ENCODE peak calls at places on chromosomes 12 and 14, in ten cellular contexts. One of them, this sample, is unnamed.
A peak's percentile ranks its signal among the peaks of the same experiment; 100 is the strongest.

GRCh38 chr14:79293482-79293881 is 917.8 kb downstream of the DIO2 start:
- DNase-seq in NCI-H345: no peak
- DNase-seq in kidney epithelial cell: no peak
- DNase-seq in Caki2: no peak
- DNase-seq in GM13977: no peak
- DNase-seq in left ventricle myocardium inferior: no peak
- DNase-seq in NCI-H2081: no peak
- DNase-seq in hypothalamus: no peak
- DNase-seq in neuronal stem cell: no peak
- DNase-seq in lung microvascular endothelial cell: no peak
- DNase-seq in this sample: no peak

GRCh38 chr12:111034911-111035577 is 114.7 kb upstream of the MYL2 start:
- DNase-seq in kidney epithelial cell: no peak
- DNase-seq in lung microvascular endothelial cell: no peak
- DNase-seq in GM13977: no peak
- DNase-seq in NCI-H2081: no peak
- DNase-seq in Caki2: no peak
- DNase-seq in left ventricle myocardium inferior: no peak
- DNase-seq in hypothalamus: no peak
- DNase-seq in neuronal stem cell: peak; percentile 39
- DNase-seq in NCI-H345: peak; percentile 5
- DNase-seq in this sample: no peak

GRCh38 chr14:105531088-105531957 is 4.9 kb downstream of the TMEM121 start:
- DNase-seq in kidney epithelial cell: no peak
- DNase-seq in lung microvascular endothelial cell: no peak
- DNase-seq in hypothalamus: no peak
- DNase-seq in Caki2: no peak
- DNase-seq in NCI-H2081: no peak
- DNase-seq in NCI-H345: no peak
- DNase-seq in GM13977: no peak
- DNase-seq in neuronal stem cell: no peak
- DNase-seq in left ventricle myocardium inferior: no peak
- DNase-seq in this sample: no peak

GRCh38 chr12:27781680-27782079 is 1.6 kb upstream of the MANSC4 start:
- DNase-seq in NCI-H2081: no peak
- DNase-seq in hypothalamus: no peak
- DNase-seq in NCI-H345: no peak
- DNase-seq in kidney epithelial cell: no peak
- DNase-seq in GM13977: no peak
- DNase-seq in Caki2: no peak
- DNase-seq in neuronal stem cell: no peak
- DNase-seq in left ventricle myocardium inferior: no peak
- DNase-seq in lung microvascular endothelial cell: no peak
- DNase-seq in this sample: no peak

GRCh38 chr14:99753225-99754140 is 39.7 kb upstream of the EML1 start:
- DNase-seq in left ventricle myocardium inferior: no peak
- DNase-seq in GM13977: no peak
- DNase-seq in Caki2: no peak
- DNase-seq in kidney epithelial cell: no peak
- DNase-seq in NCI-H345: no peak
- DNase-seq in lung microvascular endothelial cell: peak; percentile 41
- DNase-seq in NCI-H2081: no peak
- DNase-seq in neuronal stem cell: no peak
- DNase-seq in hypothalamus: no peak
- DNase-seq in this sample: no peak

GRCh38 chr12:95694148-95694547 is 96.4 kb downstream of the NTN4 start:
- DNase-seq in left ventricle myocardium inferior: peak; percentile 41
- DNase-seq in GM13977: no peak
- DNase-seq in hypothalamus: no peak
- DNase-seq in lung microvascular endothelial cell: no peak
- DNase-seq in kidney epithelial cell: no peak
- DNase-seq in NCI-H2081: no peak
- DNase-seq in Caki2: no peak
- DNase-seq in neuronal stem cell: peak; percentile 5
- DNase-seq in NCI-H345: no peak
- DNase-seq in this sample: peak; percentile 36

GRCh38 chr12:122944588-122944987 is 21.7 kb downstream of the ABCB9 start:
- DNase-seq in NCI-H2081: no peak
- DNase-seq in GM13977: no peak
- DNase-seq in neuronal stem cell: no peak
- DNase-seq in NCI-H345: no peak
- DNase-seq in lung microvascular endothelial cell: peak; percentile 36
- DNase-seq in Caki2: peak; percentile 74
- DNase-seq in kidney epithelial cell: peak; percentile 53
- DNase-seq in hypothalamus: peak; percentile 37
- DNase-seq in left ventricle myocardium inferior: no peak
- DNase-seq in this sample: peak; percentile 83

GRCh38 chr14:103641181-103641580 is 12.2 kb downstream of the KLC1 start:
- DNase-seq in NCI-H345: no peak
- DNase-seq in neuronal stem cell: no peak
- DNase-seq in hypothalamus: no peak
- DNase-seq in left ventricle myocardium inferior: no peak
- DNase-seq in lung microvascular endothelial cell: peak; percentile 29
- DNase-seq in NCI-H2081: no peak
- DNase-seq in kidney epithelial cell: peak; percentile 49
- DNase-seq in Caki2: peak; percentile 26
- DNase-seq in GM13977: no peak
- DNase-seq in this sample: no peak

GRCh38 chr14:68285421-68286179 is 466.0 kb downstream of the RAD51B start:
- DNase-seq in Caki2: no peak
- DNase-seq in GM13977: no peak
- DNase-seq in left ventricle myocardium inferior: no peak
- DNase-seq in NCI-H2081: no peak
- DNase-seq in hypothalamus: no peak
- DNase-seq in kidney epithelial cell: no peak
- DNase-seq in NCI-H345: no peak
- DNase-seq in neuronal stem cell: no peak
- DNase-seq in lung microvascular endothelial cell: no peak
- DNase-seq in this sample: no peak

GRCh38 chr12:18281941-18282340 is 20.6 kb downstream of the PIK3C2G start:
- DNase-seq in kidney epithelial cell: no peak
- DNase-seq in left ventricle myocardium inferior: no peak
- DNase-seq in NCI-H345: no peak
- DNase-seq in neuronal stem cell: no peak
- DNase-seq in lung microvascular endothelial cell: no peak
- DNase-seq in NCI-H2081: no peak
- DNase-seq in hypothalamus: no peak
- DNase-seq in GM13977: no peak
- DNase-seq in Caki2: no peak
- DNase-seq in this sample: no peak

GRCh38 chr12:64352181-64352580 is 38.4 kb downstream of the C12orf56 start:
- DNase-seq in kidney epithelial cell: no peak
- DNase-seq in NCI-H2081: no peak
- DNase-seq in GM13977: no peak
- DNase-seq in neuronal stem cell: no peak
- DNase-seq in hypothalamus: no peak
- DNase-seq in lung microvascular endothelial cell: no peak
- DNase-seq in Caki2: no peak
- DNase-seq in NCI-H345: no peak
- DNase-seq in left ventricle myocardium inferior: no peak
- DNase-seq in this sample: no peak

GRCh38 chr14:33210304-33210703 is 271.6 kb downstream of the NPAS3 start:
- DNase-seq in lung microvascular endothelial cell: peak; percentile 23
- DNase-seq in hypothalamus: no peak
- DNase-seq in NCI-H345: no peak
- DNase-seq in left ventricle myocardium inferior: no peak
- DNase-seq in NCI-H2081: no peak
- DNase-seq in Caki2: peak; percentile 4
- DNase-seq in GM13977: no peak
- DNase-seq in kidney epithelial cell: no peak
- DNase-seq in neuronal stem cell: peak; percentile 33
- DNase-seq in this sample: no peak

GRCh38 chr12:53169644-53170043 is 10.9 kb upstream of the ZNF740 start:
- DNase-seq in NCI-H2081: no peak
- DNase-seq in Caki2: no peak
- DNase-seq in NCI-H345: no peak
- DNase-seq in kidney epithelial cell: no peak
- DNase-seq in neuronal stem cell: no peak
- DNase-seq in lung microvascular endothelial cell: no peak
- DNase-seq in GM13977: no peak
- DNase-seq in hypothalamus: no peak
- DNase-seq in left ventricle myocardium inferior: no peak
- DNase-seq in this sample: no peak

GRCh38 chr14:68938515-68939423 is 40.3 kb downstream of the ACTN1 start:
- DNase-seq in neuronal stem cell: no peak
- DNase-seq in left ventricle myocardium inferior: peak; percentile 13
- DNase-seq in lung microvascular endothelial cell: peak; percentile 66
- DNase-seq in GM13977: no peak
- DNase-seq in NCI-H2081: no peak
- DNase-seq in NCI-H345: no peak
- DNase-seq in hypothalamus: no peak
- DNase-seq in Caki2: peak; percentile 92
- DNase-seq in kidney epithelial cell: peak; percentile 83
- DNase-seq in this sample: peak; percentile 81

GRCh38 chr14:75553761-75554160 is 24.7 kb upstream of the FLVCR2 start:
- DNase-seq in kidney epithelial cell: no peak
- DNase-seq in neuronal stem cell: no peak
- DNase-seq in NCI-H345: no peak
- DNase-seq in GM13977: no peak
- DNase-seq in left ventricle myocardium inferior: no peak
- DNase-seq in Caki2: no peak
- DNase-seq in lung microvascular endothelial cell: no peak
- DNase-seq in hypothalamus: no peak
- DNase-seq in NCI-H2081: no peak
- DNase-seq in this sample: no peak

GRCh38 chr12:16573652-16574077 is 32.3 kb downstream of the LMO3 start:
- DNase-seq in Caki2: no peak
- DNase-seq in neuronal stem cell: peak; percentile 38
- DNase-seq in kidney epithelial cell: no peak
- DNase-seq in GM13977: no peak
- DNase-seq in hypothalamus: no peak
- DNase-seq in NCI-H2081: no peak
- DNase-seq in left ventricle myocardium inferior: peak; percentile 31
- DNase-seq in lung microvascular endothelial cell: no peak
- DNase-seq in NCI-H345: no peak
- DNase-seq in this sample: peak; percentile 34

GRCh38 chr12:47773062-47773857 is at the start of gene SLC48A1:
- DNase-seq in neuronal stem cell: peak; percentile 68
- DNase-seq in Caki2: peak; percentile 43
- DNase-seq in GM13977: peak; percentile 95
- DNase-seq in NCI-H2081: peak; percentile 77
- DNase-seq in kidney epithelial cell: no peak
- DNase-seq in hypothalamus: peak; percentile 55
- DNase-seq in NCI-H345: peak; percentile 34
- DNase-seq in lung microvascular endothelial cell: peak; percentile 75
- DNase-seq in left ventricle myocardium inferior: peak; percentile 80
- DNase-seq in this sample: peak; percentile 91

GRCh38 chr12:48084066-48084465 is 21.8 kb downstream of the SENP1 start:
- DNase-seq in neuronal stem cell: no peak
- DNase-seq in NCI-H345: no peak
- DNase-seq in left ventricle myocardium inferior: no peak
- DNase-seq in GM13977: no peak
- DNase-seq in NCI-H2081: no peak
- DNase-seq in Caki2: no peak
- DNase-seq in hypothalamus: no peak
- DNase-seq in kidney epithelial cell: no peak
- DNase-seq in lung microvascular endothelial cell: peak; percentile 35
- DNase-seq in this sample: no peak

GRCh38 chr12:76866726-76867125 is 12.1 kb downstream of the CSRP2 start:
- DNase-seq in hypothalamus: no peak
- DNase-seq in Caki2: no peak
- DNase-seq in left ventricle myocardium inferior: no peak
- DNase-seq in lung microvascular endothelial cell: no peak
- DNase-seq in NCI-H2081: no peak
- DNase-seq in kidney epithelial cell: peak; percentile 63
- DNase-seq in GM13977: no peak
- DNase-seq in neuronal stem cell: peak; percentile 54
- DNase-seq in NCI-H345: no peak
- DNase-seq in this sample: no peak

GRCh38 chr12:71683633-71684032 is 2.2 kb upstream of the TMEM19 start:
- DNase-seq in neuronal stem cell: no peak
- DNase-seq in GM13977: no peak
- DNase-seq in Caki2: no peak
- DNase-seq in lung microvascular endothelial cell: no peak
- DNase-seq in NCI-H345: no peak
- DNase-seq in kidney epithelial cell: no peak
- DNase-seq in NCI-H2081: no peak
- DNase-seq in left ventricle myocardium inferior: no peak
- DNase-seq in hypothalamus: no peak
- DNase-seq in this sample: no peak

GRCh38 chr12:24608637-24609285 is 340.1 kb downstream of the BCAT1 start:
- DNase-seq in lung microvascular endothelial cell: no peak
- DNase-seq in Caki2: no peak
- DNase-seq in kidney epithelial cell: no peak
- DNase-seq in GM13977: no peak
- DNase-seq in NCI-H2081: no peak
- DNase-seq in left ventricle myocardium inferior: no peak
- DNase-seq in hypothalamus: no peak
- DNase-seq in neuronal stem cell: no peak
- DNase-seq in NCI-H345: no peak
- DNase-seq in this sample: no peak

GRCh38 chr12:92408072-92408900 is 262.6 kb upstream of the BTG1 start:
- DNase-seq in Caki2: no peak
- DNase-seq in hypothalamus: no peak
- DNase-seq in kidney epithelial cell: no peak
- DNase-seq in neuronal stem cell: no peak
- DNase-seq in NCI-H2081: peak; percentile 13
- DNase-seq in left ventricle myocardium inferior: no peak
- DNase-seq in lung microvascular endothelial cell: peak; percentile 61
- DNase-seq in GM13977: peak; percentile 41
- DNase-seq in NCI-H345: peak; percentile 17
- DNase-seq in this sample: no peak

GRCh38 chr14:38197001-38197760 is 10.5 kb upstream of the SSTR1 start:
- DNase-seq in lung microvascular endothelial cell: peak; percentile 8
- DNase-seq in hypothalamus: no peak
- DNase-seq in Caki2: peak; percentile 23
- DNase-seq in neuronal stem cell: no peak
- DNase-seq in kidney epithelial cell: no peak
- DNase-seq in left ventricle myocardium inferior: no peak
- DNase-seq in NCI-H345: no peak
- DNase-seq in NCI-H2081: no peak
- DNase-seq in GM13977: no peak
- DNase-seq in this sample: no peak